ENCODE peak calls at places on chromosomes 13 and 19, in six cellular contexts. N, G, C, H, E and R are unnamed samples.

GRCh38 chr13:106114981-106115554 is 420.4 kb downstream of the EFNB2 start:
- DNase-seq in N (no peak), G (no peak), C (no peak), H (no peak), E (no peak), R (no peak)

GRCh38 chr19:32652893-32653625 is 21.9 kb downstream of the ANKRD27 start:
- DNase-seq in N (no peak), G (peak), C (no peak), H (no peak), E (no peak), R (no peak)

GRCh38 chr19:51168571-51169282 is 26.6 kb downstream of the SIGLEC7 start:
- DNase-seq in N (no peak), G (no peak), C (no peak), H (no peak), E (no peak), R (no peak)

GRCh38 chr19:49560358-49560900 is 19.9 kb downstream of the NOSIP start:
- DNase-seq in N (no peak), G (no peak), C (no peak), H (no peak), E (no peak), R (no peak)

GRCh38 chr19:43625918-43626579 is 6.6 kb upstream of the ZNF428 start:
- DNase-seq in N (no peak), G (no peak), C (no peak), H (no peak), E (no peak), R (no peak)

GRCh38 chr19:38045554-38046253 is 138.7 kb downstream of the SIPA1L3 start:
- DNase-seq in N (no peak), G (no peak), C (no peak), H (no peak), E (no peak), R (no peak)

GRCh38 chr19:2150794-2151338 is 500 bp downstream of the AP3D1 start:
- DNase-seq in N (no peak), G (no peak), C (no peak), H (no peak), E (no peak), R (no peak)

GRCh38 chr19:49301165-49301865 is 23.7 kb downstream of the SLC6A16 start:
- DNase-seq in N (peak), G (peak), C (no peak), H (peak), E (peak), R (no peak)

GRCh38 chr13:113419531-113420183 is 33.6 kb downstream of the ADPRHL1 start:
- DNase-seq in N (no peak), G (no peak), C (no peak), H (no peak), E (no peak), R (no peak)

GRCh38 chr19:39297931-39298634 is 1.9 kb downstream of the IFNL1 start:
- DNase-seq in N (no peak), G (no peak), C (no peak), H (peak), E (no peak), R (peak)

GRCh38 chr19:1410789-1411188 is 3.4 kb downstream of the DAZAP1 start:
- DNase-seq in N (no peak), G (no peak), C (no peak), H (no peak), E (no peak), R (no peak)

GRCh38 chr19:10417598-10418280 is 2.6 kb upstream of the PDE4A start:
- DNase-seq in N (no peak), G (no peak), C (no peak), H (no peak), E (no peak), R (no peak)

GRCh38 chr13:40583738-40584137 is 82.7 kb downstream of the FOXO1 start:
- DNase-seq in N (no peak), G (no peak), C (no peak), H (no peak), E (no peak), R (no peak)

GRCh38 chr13:46119883-46120614 is 15.2 kb upstream of the CPB2 start:
- DNase-seq in N (no peak), G (peak), C (no peak), H (no peak), E (no peak), R (no peak)

GRCh38 chr19:41934849-41935374 is 6.7 kb upstream of the ERFL start:
- DNase-seq in N (peak), G (peak), C (no peak), H (peak), E (peak), R (no peak)

GRCh38 chr13:34046457-34046856 is 228.5 kb downstream of the RFC3 start:
- DNase-seq in N (no peak), G (no peak), C (no peak), H (no peak), E (no peak), R (no peak)

GRCh38 chr13:61685683-61686013 is 270.0 kb upstream of the PCDH20 start:
- DNase-seq in N (no peak), G (peak), C (no peak), H (no peak), E (no peak), R (no peak)

GRCh38 chr13:109481046-109481445 is 305.3 kb downstream of the IRS2 start:
- DNase-seq in N (no peak), G (no peak), C (no peak), H (no peak), E (no peak), R (no peak)

GRCh38 chr13:86831084-86831483 is 840.1 kb upstream of the SLITRK5 start:
- DNase-seq in N (no peak), G (no peak), C (no peak), H (no peak), E (no peak), R (no peak)

GRCh38 chr19:45056831-45057230 is 18.0 kb downstream of the CLASRP start:
- DNase-seq in N (no peak), G (no peak), C (no peak), H (no peak), E (no peak), R (no peak)

GRCh38 chr19:44890366-44891015 is 563 bp upstream of the TOMM40 start:
- DNase-seq in N (peak), G (peak), C (peak), H (no peak), E (no peak), R (peak)

GRCh38 chr19:5585461-5586299 is 17.9 kb upstream of the TINCR start:
- DNase-seq in N (no peak), G (no peak), C (no peak), H (peak), E (no peak), R (no peak)

GRCh38 chr13:63156816-63157215 is 1741.2 kb upstream of the PCDH20 start:
- DNase-seq in N (no peak), G (no peak), C (no peak), H (no peak), E (no peak), R (no peak)

GRCh38 chr13:76600086-76600485 is 286.1 kb downstream of the KCTD12 start:
- DNase-seq in N (no peak), G (no peak), C (no peak), H (no peak), E (no peak), R (no peak)

GRCh38 chr13:25141042-25141441 is 31.0 kb downstream of the AMER2 start:
- DNase-seq in N (no peak), G (no peak), C (no peak), H (no peak), E (no peak), R (no peak)

GRCh38 chr19:14475251-14476073 is at the start of gene PTGER1:
- DNase-seq in N (no peak), G (no peak), C (no peak), H (no peak), E (no peak), R (no peak)

GRCh38 chr13:99777873-99778272 is 193.7 kb downstream of the ZIC5 start:
- DNase-seq in N (no peak), G (no peak), C (no peak), H (no peak), E (no peak), R (no peak)

GRCh38 chr13:23579072-23579885 is 9.1 kb downstream of the TNFRSF19 start:
- DNase-seq in N (peak), G (peak), C (peak), H (peak), E (peak), R (peak)

GRCh38 chr19:58575183-58576041 is 2.3 kb upstream of the MZF1 start:
- DNase-seq in N (peak), G (no peak), C (no peak), H (peak), E (peak), R (peak)

GRCh38 chr19:29666634-29667389 is 1.6 kb downstream of the PLEKHF1 start:
- DNase-seq in N (no peak), G (no peak), C (no peak), H (no peak), E (no peak), R (no peak)

GRCh38 chr13:46721054-46721453 is 75.9 kb downstream of the ESD start:
- DNase-seq in N (no peak), G (peak), C (no peak), H (no peak), E (no peak), R (no peak)

GRCh38 chr13:43273362-43273761 is 250.0 kb downstream of the DNAJC15 start:
- DNase-seq in N (no peak), G (peak), C (no peak), H (no peak), E (no peak), R (no peak)

GRCh38 chr19:13315495-13315894 is 165.3 kb downstream of the IER2 start:
- DNase-seq in N (no peak), G (no peak), C (no peak), H (no peak), E (no peak), R (no peak)